ENCODE peak calls at places on chromosomes 12 and 14, in six cellular contexts. C is esophagus squamous epithelium, T is neural crest cell, M is lung, O is thoracic aorta, F is right lobe of liver. V is an unnamed sample.

GRCh38 chr12:118360785-118361404 is 11.8 kb downstream of the TAOK3 start:
- DNase-seq in C (no peak), O (no peak), M (no peak), F (no peak), T (no peak), V (no peak)

GRCh38 chr14:39218171-39218769 is 15.4 kb upstream of the MIA2 start:
- DNase-seq in M (no peak), T (no peak), F (no peak), O (no peak), C (no peak), V (no peak)

GRCh38 chr12:6839482-6840201 is 1.1 kb upstream of the GNB3 start:
- DNase-seq in O (no peak), C (no peak), F (no peak), M (no peak), T (no peak), V (no peak)

GRCh38 chr14:77622562-77622961 is 6.1 kb upstream of the SPTLC2 start:
- DNase-seq in O (no peak), T (no peak), F (no peak), C (no peak), M (peak; percentile 73), V (no peak)

GRCh38 chr14:94665121-94665520 is 52.9 kb downstream of the SERPINA3 start:
- DNase-seq in F (no peak), T (no peak), O (no peak), M (no peak), C (no peak), V (no peak)

GRCh38 chr12:114777052-114777451 is 93.1 kb upstream of the TBX3 start:
- DNase-seq in M (no peak), C (no peak), F (no peak), O (no peak), T (no peak), V (no peak)

GRCh38 chr12:64054156-64054555 is 167.9 kb downstream of the KICS2 start:
- DNase-seq in F (no peak), O (no peak), C (no peak), T (no peak), M (no peak), V (no peak)

GRCh38 chr14:57403521-57403864 is 13.1 kb downstream of the NAA30 start:
- DNase-seq in T (no peak), O (no peak), M (no peak), F (no peak), C (no peak), V (no peak)

GRCh38 chr12:122128481-122128880 is 45.5 kb downstream of the IL31 start:
- DNase-seq in O (no peak), M (no peak), F (no peak), T (no peak), C (no peak), V (no peak)

GRCh38 chr14:54450535-54450934 is 9.4 kb upstream of the CNIH1 start:
- DNase-seq in M (no peak), O (no peak), C (no peak), T (no peak), F (no peak), V (no peak)

GRCh38 chr12:49294086-49294803 is 702 bp upstream of the PRPH start:
- DNase-seq in O (no peak), M (no peak), T (no peak), C (no peak), F (no peak), V (no peak)

GRCh38 chr12:110079477-110080400 is 31.4 kb upstream of the C12orf76 start:
- DNase-seq in T (no peak), C (no peak), M (peak; percentile 64), O (no peak), F (peak; percentile 42), V (no peak)

GRCh38 chr12:104494137-104494815 is 37.5 kb downstream of the CHST11 start:
- DNase-seq in C (no peak), O (peak; percentile 28), M (no peak), T (no peak), F (no peak), V (no peak)

GRCh38 chr12:120015313-120015712 is 26.3 kb downstream of the BICDL1 start:
- DNase-seq in O (no peak), M (no peak), C (no peak), F (no peak), T (no peak), V (no peak)

GRCh38 chr12:32179011-32179395 is 72.4 kb downstream of the BICD1 start:
- DNase-seq in M (no peak), T (no peak), C (no peak), F (no peak), O (no peak), V (no peak)

GRCh38 chr12:38907171-38907923 is 2.0 kb upstream of the CPNE8 start:
- DNase-seq in C (no peak), T (no peak), F (no peak), M (no peak), O (no peak), V (no peak)

DNA sequence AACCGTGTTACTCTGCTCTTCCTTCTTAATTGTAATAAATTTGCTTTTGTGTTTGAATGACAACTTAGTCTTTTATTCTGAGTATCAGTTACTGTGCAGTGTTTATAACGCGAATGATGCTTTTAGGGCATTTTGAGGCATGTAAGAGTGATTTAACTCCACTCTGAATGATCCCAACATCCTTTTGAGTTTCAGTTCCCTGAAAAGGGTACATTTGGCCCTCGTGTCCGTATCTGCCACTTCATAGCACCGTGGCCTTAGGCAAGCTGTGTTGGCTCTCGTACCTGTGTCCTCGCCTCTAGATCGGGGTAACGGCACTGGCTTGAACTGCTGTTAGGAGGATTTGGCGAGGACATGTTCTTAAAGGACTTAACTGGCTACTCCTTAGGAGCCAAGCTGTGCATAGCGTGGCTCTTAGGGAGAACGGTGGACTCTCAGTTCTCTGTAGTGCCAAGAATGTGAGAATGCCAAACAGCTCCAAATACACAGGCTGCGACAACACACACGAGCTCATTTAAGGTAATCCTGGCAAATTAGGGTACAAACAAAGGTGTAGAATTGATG is 92.0 kb downstream of the PPP2R5C start:
- DNase-seq in T (no peak), M (no peak), F (no peak), O (no peak), C (no peak), V (no peak)
- TF ChIP-seq CTCF in T (no peak), M (no peak), F (no peak), O (no peak), C (no peak), V (no peak)

GRCh38 chr14:31934767-31935266 is 142.3 kb upstream of the ARHGAP5 start:
- DNase-seq in F (no peak), C (no peak), O (no peak), M (no peak), T (peak; percentile 18), V (no peak)
- TF ChIP-seq CTCF in F (peak; percentile 67), C (peak; percentile 54), O (no peak), M (no peak), T (peak; percentile 58), V (peak; percentile 61)

DNA sequence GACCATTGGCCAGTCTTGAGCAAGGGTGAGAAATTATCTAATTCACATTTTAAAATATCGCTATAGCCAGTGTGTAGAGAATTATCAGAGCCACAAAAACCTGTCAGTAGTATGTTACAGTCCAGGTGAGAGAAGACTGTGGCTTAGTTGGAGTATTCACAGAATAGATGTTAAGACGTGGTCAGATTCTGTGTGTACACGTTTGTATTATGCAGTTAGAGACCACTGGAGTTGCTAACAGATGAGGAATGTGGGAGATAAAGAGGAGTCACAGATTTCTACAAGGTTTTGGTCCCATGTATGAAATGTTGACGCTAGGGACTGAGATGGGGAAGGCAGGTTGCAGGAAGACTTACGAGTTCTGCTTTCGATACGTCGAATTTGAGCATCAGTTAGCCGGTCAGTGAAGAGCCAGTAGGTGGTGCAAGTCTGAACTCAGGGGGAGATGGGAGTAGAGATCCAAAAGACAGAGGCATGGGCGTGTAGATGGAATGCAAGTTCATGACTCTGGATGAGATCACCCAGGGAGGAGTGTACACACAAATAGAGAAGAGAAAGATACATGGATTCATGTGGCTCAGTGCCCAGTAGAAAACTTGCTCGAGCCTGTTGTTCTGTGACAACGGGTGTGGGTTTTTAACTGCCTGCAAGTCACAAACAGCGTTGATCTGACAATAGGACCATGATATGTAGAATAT is 114.8 kb upstream of the FLRT2 start:
- DNase-seq in T (no peak), F (peak; percentile 26), M (peak; percentile 40), C (no peak), O (no peak), V (no peak)
- TF ChIP-seq CTCF in T (no peak), F (no peak), M (no peak), C (peak; percentile 26), O (no peak), V (peak; percentile 40)

GRCh38 chr12:65139389-65139788 is 18.3 kb upstream of the WIF1 start:
- DNase-seq in F (no peak), O (no peak), C (no peak), M (no peak), T (no peak), V (no peak)

GRCh38 chr12:65133879-65134278 is 12.8 kb upstream of the WIF1 start:
- DNase-seq in O (no peak), C (no peak), T (no peak), F (no peak), M (no peak), V (no peak)
- TF ChIP-seq CTCF in O (no peak), C (no peak), T (no peak), F (no peak), M (no peak), V (no peak)

GRCh38 chr12:123799227-123799626 is 37.1 kb downstream of the DNAH10 start:
- DNase-seq in O (no peak), F (no peak), M (no peak), T (no peak), C (no peak), V (no peak)

GRCh38 chr12:123798518-123798917 is 36.4 kb downstream of the DNAH10 start:
- DNase-seq in C (no peak), O (no peak), F (no peak), T (no peak), M (no peak), V (no peak)

GRCh38 chr12:123807002-123807401 is 44.9 kb downstream of the DNAH10 start:
- DNase-seq in C (no peak), F (no peak), M (no peak), O (no peak), T (no peak), V (no peak)

GRCh38 chr12:123805119-123805518 is 43.0 kb downstream of the DNAH10 start:
- DNase-seq in O (no peak), F (no peak), M (no peak), C (no peak), T (no peak), V (no peak)

GRCh38 chr12:123801573-123802178 is 39.6 kb downstream of the DNAH10 start:
- DNase-seq in F (no peak), T (no peak), O (no peak), C (no peak), M (no peak), V (no peak)
- TF ChIP-seq CTCF in F (peak; percentile 13), T (peak; percentile 59), O (no peak), C (no peak), M (no peak), V (peak; percentile 39)

GRCh38 chr12:28140404-28140803 is 49.9 kb upstream of the CCDC91 start:
- DNase-seq in F (no peak), T (no peak), C (no peak), M (no peak), O (no peak), V (no peak)
- TF ChIP-seq CTCF in F (no peak), T (no peak), C (no peak), M (no peak), O (no peak), V (no peak)

V was measured in retinal pigment epithelial cell.